ENCODE peak calls at places on chromosomes 1 and 21, in nine cellular contexts. U is A549, M is transverse colon, C is HepG2, F is sigmoid colon, R is esophagus muscularis mucosa, D is H1, Q is ovary, P is GM12878. K is an unnamed sample.

GRCh38 chr1:201016943-201017827 is 6.3 kb downstream of the KIF21B start:
- DNase-seq in U (no peak), M (no peak), C (no peak), F (no peak), R (no peak), D (no peak), Q (no peak), P (no peak), K (no peak)

GRCh38 chr1:179142889-179143299 is 61.0 kb downstream of the TOR3A start:
- DNase-seq in U (peak; percentile 88), M (no peak), C (peak; percentile 33), F (no peak), R (no peak), D (no peak), Q (no peak), P (no peak), K (no peak)

GRCh38 chr1:114671939-114672275 is 2.1 kb upstream of the DENND2C start:
- DNase-seq in U (no peak), M (no peak), C (no peak), F (no peak), R (no peak), D (no peak), Q (no peak), P (no peak), K (no peak)

GRCh38 chr1:24294228-24294672 is 24.9 kb upstream of the GRHL3 start:
- DNase-seq in U (peak; percentile 96), M (peak; percentile 37), C (no peak), F (peak; percentile 90), R (no peak), D (no peak), Q (no peak), P (no peak), K (no peak)

GRCh38 chr1:95396557-95396956 is 162.5 kb downstream of the RWDD3 start:
- DNase-seq in U (no peak), M (no peak), C (no peak), F (no peak), R (no peak), D (no peak), Q (no peak), P (no peak), K (no peak)

GRCh38 chr1:207284209-207284892 is 37.1 kb upstream of the CD55 start:
- DNase-seq in U (no peak), M (no peak), C (no peak), F (no peak), R (no peak), D (no peak), Q (no peak), P (no peak), K (no peak)

GRCh38 chr1:111515291-111516007 is 12.0 kb upstream of the ADORA3 start:
- DNase-seq in U (no peak), M (peak; percentile 27), C (no peak), F (peak; percentile 83), R (no peak), D (no peak), Q (peak; percentile 69), P (no peak), K (peak; percentile 44)

GRCh38 chr21:37339527-37339889 is 27.1 kb upstream of the DYRK1A start:
- DNase-seq in U (no peak), M (no peak), C (no peak), F (no peak), R (no peak), D (no peak), Q (no peak), P (no peak), K (no peak)

GRCh38 chr1:210711825-210712224 is 383.1 kb downstream of the HHAT start:
- DNase-seq in U (no peak), M (no peak), C (no peak), F (no peak), R (no peak), D (no peak), Q (no peak), P (no peak), K (no peak)

GRCh38 chr1:234977891-234978396 is 150.7 kb downstream of the TOMM20 start:
- DNase-seq in U (peak; percentile 84), M (no peak), C (peak; percentile 56), F (peak; percentile 55), R (no peak), D (no peak), Q (no peak), P (no peak), K (peak; percentile 53)

GRCh38 chr1:119327436-119328155 is 41.0 kb upstream of the HAO2 start:
- DNase-seq in U (no peak), M (peak; percentile 62), C (peak; percentile 50), F (peak; percentile 96), R (no peak), D (peak; percentile 81), Q (peak; percentile 36), P (no peak), K (peak; percentile 31)

GRCh38 chr1:147084273-147085096 is 87.8 kb downstream of the PRKAB2 start:
- DNase-seq in U (peak; percentile 89), M (peak; percentile 73), C (peak; percentile 74), F (peak; percentile 76), R (peak; percentile 66), D (peak; percentile 85), Q (peak; percentile 35), P (peak; percentile 82), K (peak; percentile 63)

GRCh38 chr1:41758904-41759548 is 159.7 kb downstream of the HIVEP3 start:
- DNase-seq in U (no peak), M (no peak), C (no peak), F (no peak), R (no peak), D (no peak), Q (no peak), P (no peak), K (no peak)

GRCh38 chr21:32055305-32055704 is 182.5 kb downstream of the HUNK start:
- DNase-seq in U (no peak), M (no peak), C (no peak), F (no peak), R (no peak), D (no peak), Q (no peak), P (no peak), K (no peak)

GRCh38 chr1:69567847-69568434 is at the start of gene LRRC7:
- DNase-seq in U (no peak), M (no peak), C (no peak), F (no peak), R (no peak), D (peak; percentile 72), Q (peak; percentile 11), P (no peak), K (no peak)

GRCh38 chr1:93692983-93693591 is 11.4 kb upstream of the BCAR3 start:
- DNase-seq in U (peak; percentile 71), M (no peak), C (peak; percentile 27), F (no peak), R (no peak), D (no peak), Q (no peak), P (peak; percentile 63), K (no peak)

GRCh38 chr1:113830039-113830438 is 17.8 kb upstream of the RSBN1 start:
- DNase-seq in U (no peak), M (no peak), C (no peak), F (no peak), R (no peak), D (no peak), Q (no peak), P (no peak), K (no peak)

GRCh38 chr1:40796939-40797667 is 13.5 kb downstream of the KCNQ4 start:
- DNase-seq in U (no peak), M (no peak), C (no peak), F (peak; percentile 87), R (no peak), D (no peak), Q (no peak), P (no peak), K (no peak)

GRCh38 chr1:106615473-106615872 is 441.0 kb upstream of the PRMT6 start:
- DNase-seq in U (no peak), M (no peak), C (no peak), F (no peak), R (no peak), D (no peak), Q (no peak), P (no peak), K (no peak)

GRCh38 chr1:198628064-198628455 is 10.8 kb upstream of the PTPRC start:
- DNase-seq in U (no peak), M (no peak), C (no peak), F (no peak), R (no peak), D (no peak), Q (no peak), P (no peak), K (no peak)
- TF ChIP-seq EP300 in U (no peak), M (no peak), C (no peak), F (no peak), R (no peak), D (no peak), Q (no peak), P (no peak), K (no peak)

GRCh38 chr1:97144527-97144926 is 422.9 kb downstream of the PTBP2 start:
- DNase-seq in U (peak; percentile 18), M (no peak), C (no peak), F (no peak), R (no peak), D (no peak), Q (no peak), P (no peak), K (no peak)
- TF ChIP-seq EP300 in U (no peak), M (no peak), C (no peak), F (no peak), R (no peak), D (no peak), Q (no peak), P (no peak), K (no peak)

GRCh38 chr21:42307106-42307505 is 8.1 kb downstream of the TFF3 start:
- DNase-seq in U (no peak), M (no peak), C (no peak), F (peak; percentile 54), R (no peak), D (no peak), Q (no peak), P (no peak), K (peak; percentile 23)

GRCh38 chr21:42303443-42303842 is 11.8 kb downstream of the TFF3 start:
- DNase-seq in U (no peak), M (no peak), C (no peak), F (no peak), R (no peak), D (no peak), Q (no peak), P (no peak), K (no peak)

GRCh38 chr21:42304556-42305454 is 10.4 kb downstream of the TFF3 start:
- DNase-seq in U (no peak), M (peak; percentile 4), C (no peak), F (peak; percentile 55), R (no peak), D (no peak), Q (no peak), P (no peak), K (no peak)

GRCh38 chr21:42306366-42307035 is 8.7 kb downstream of the TFF3 start:
- DNase-seq in U (no peak), M (no peak), C (no peak), F (peak; percentile 56), R (no peak), D (no peak), Q (no peak), P (no peak), K (peak; percentile 8)

GRCh38 chr21:42305707-42306147 is 9.5 kb downstream of the TFF3 start:
- DNase-seq in U (no peak), M (no peak), C (no peak), F (peak; percentile 50), R (no peak), D (no peak), Q (no peak), P (no peak), K (no peak)
- TF ChIP-seq EP300 in U (no peak), M (no peak), C (no peak), F (no peak), R (no peak), D (no peak), Q (no peak), P (no peak), K (no peak)

GRCh38 chr1:18923721-18924610 is 21.6 kb upstream of the ALDH4A1 start:
- DNase-seq in U (no peak), M (no peak), C (no peak), F (no peak), R (no peak), D (no peak), Q (no peak), P (no peak), K (no peak)
- TF ChIP-seq EP300 in U (no peak), M (no peak), C (no peak), F (no peak), R (no peak), D (no peak), Q (no peak), P (no peak), K (no peak)

K was measured in stomach.